ENCODE peak calls at places on chromosome 4, in five cellular contexts. M, Q, B, Y and F are unnamed samples.

GRCh38 chr4:79334783-79335182 is 8.9 kb upstream of the NAA11 start:
- DNase-seq in M (no peak), Q (no peak), B (no peak), Y (no peak), F (no peak)

GRCh38 chr4:74037076-74037475 is 1.4 kb downstream of the CXCL3 start:
- DNase-seq in M (no peak), Q (peak; percentile 52), B (no peak), Y (no peak), F (no peak)

GRCh38 chr4:159829184-159829583 is 726.3 kb downstream of the RAPGEF2 start:
- DNase-seq in M (no peak), Q (no peak), B (no peak), Y (no peak), F (no peak)

GRCh38 chr4:152352645-152353116 is 183.2 kb downstream of the FBXW7 start:
- DNase-seq in M (no peak), Q (peak; percentile 57), B (peak; percentile 63), Y (peak; percentile 48), F (no peak)

GRCh38 chr4:169121920-169122319 is 111.9 kb upstream of the CBR4 start:
- DNase-seq in M (no peak), Q (no peak), B (no peak), Y (no peak), F (no peak)

GRCh38 chr4:80305466-80305865 is 30.1 kb upstream of the CFAP299 start:
- DNase-seq in M (no peak), Q (no peak), B (no peak), Y (no peak), F (no peak)

GRCh38 chr4:125389713-125390112 is 75.0 kb downstream of the FAT4 start:
- DNase-seq in M (no peak), Q (no peak), B (no peak), Y (no peak), F (no peak)

GRCh38 chr4:85368932-85369331 is 106.0 kb upstream of the ARHGAP24 start:
- DNase-seq in M (no peak), Q (no peak), B (no peak), Y (no peak), F (no peak)

GRCh38 chr4:81136161-81136910 is 78.7 kb downstream of the PRKG2 start:
- DNase-seq in M (no peak), Q (no peak), B (no peak), Y (no peak), F (no peak)

GRCh38 chr4:127143460-127144190 is 489.1 kb upstream of the INTU start:
- DNase-seq in M (no peak), Q (no peak), B (no peak), Y (no peak), F (no peak)

GRCh38 chr4:76850010-76850441 is 47.9 kb downstream of the SOWAHB start:
- DNase-seq in M (no peak), Q (no peak), B (no peak), Y (peak; percentile 27), F (peak; percentile 74)

GRCh38 chr4:13396161-13396560 is 88.0 kb downstream of the RAB28 start:
- DNase-seq in M (no peak), Q (no peak), B (no peak), Y (no peak), F (no peak)

GRCh38 chr4:14399919-14400706 is 602.2 kb upstream of the CPEB2 start:
- DNase-seq in M (no peak), Q (no peak), B (no peak), Y (no peak), F (no peak)

GRCh38 chr4:147831452-147832192 is 99.7 kb downstream of the ARHGAP10 start:
- DNase-seq in M (no peak), Q (no peak), B (no peak), Y (peak; percentile 43), F (no peak)

GRCh38 chr4:8238061-8238511 is 31.5 kb upstream of the HTRA3 start:
- DNase-seq in M (no peak), Q (peak; percentile 66), B (no peak), Y (no peak), F (peak; percentile 88)

GRCh38 chr4:40831462-40831861 is 81.7 kb downstream of the NSUN7 start:
- DNase-seq in M (no peak), Q (no peak), B (peak; percentile 11), Y (no peak), F (no peak)

GRCh38 chr4:163523791-163524365 is 29.4 kb downstream of the TMA16 start:
- DNase-seq in M (no peak), Q (no peak), B (no peak), Y (no peak), F (no peak)

GRCh38 chr4:186169333-186169941 is 21.9 kb upstream of the CYP4V2 start:
- DNase-seq in M (no peak), Q (no peak), B (no peak), Y (no peak), F (no peak)

GRCh38 chr4:1234811-1235292 is 14.1 kb downstream of the CTBP1 start:
- DNase-seq in M (no peak), Q (no peak), B (no peak), Y (no peak), F (no peak)

GRCh38 chr4:184961693-184962092 is 56.6 kb upstream of the HELT start:
- DNase-seq in M (no peak), Q (no peak), B (no peak), Y (no peak), F (no peak)

GRCh38 chr4:5693871-5694270 is 14.5 kb downstream of the EVC2 start:
- DNase-seq in M (no peak), Q (no peak), B (no peak), Y (no peak), F (no peak)

GRCh38 chr4:78661086-78661690 is 109.6 kb downstream of the ANXA3 start:
- DNase-seq in M (no peak), Q (no peak), B (no peak), Y (no peak), F (no peak)

GRCh38 chr4:123093247-123093646 is 170.8 kb upstream of the NUDT6 start:
- DNase-seq in M (no peak), Q (no peak), B (no peak), Y (no peak), F (no peak)

GRCh38 chr4:126992910-126993309 is 639.8 kb upstream of the INTU start:
- DNase-seq in M (no peak), Q (no peak), B (no peak), Y (no peak), F (no peak)

GRCh38 chr4:13543648-13544555 is at the start of gene NKX3-2:
- DNase-seq in M (no peak), Q (peak; percentile 84), B (no peak), Y (no peak), F (no peak)

GRCh38 chr4:140865253-140865652 is 109.1 kb upstream of the TBC1D9 start:
- DNase-seq in M (no peak), Q (no peak), B (no peak), Y (no peak), F (no peak)

GRCh38 chr4:39042365-39042764 is 10.2 kb upstream of the TMEM156 start:
- DNase-seq in M (no peak), Q (no peak), B (no peak), Y (no peak), F (no peak)
- H3K27ac ChIP-seq in M (peak overlapping the region; percentile 92), Q (no peak overlapping the region), B (no peak overlapping the region), Y (no peak overlapping the region), F (no peak overlapping the region)

DNA sequence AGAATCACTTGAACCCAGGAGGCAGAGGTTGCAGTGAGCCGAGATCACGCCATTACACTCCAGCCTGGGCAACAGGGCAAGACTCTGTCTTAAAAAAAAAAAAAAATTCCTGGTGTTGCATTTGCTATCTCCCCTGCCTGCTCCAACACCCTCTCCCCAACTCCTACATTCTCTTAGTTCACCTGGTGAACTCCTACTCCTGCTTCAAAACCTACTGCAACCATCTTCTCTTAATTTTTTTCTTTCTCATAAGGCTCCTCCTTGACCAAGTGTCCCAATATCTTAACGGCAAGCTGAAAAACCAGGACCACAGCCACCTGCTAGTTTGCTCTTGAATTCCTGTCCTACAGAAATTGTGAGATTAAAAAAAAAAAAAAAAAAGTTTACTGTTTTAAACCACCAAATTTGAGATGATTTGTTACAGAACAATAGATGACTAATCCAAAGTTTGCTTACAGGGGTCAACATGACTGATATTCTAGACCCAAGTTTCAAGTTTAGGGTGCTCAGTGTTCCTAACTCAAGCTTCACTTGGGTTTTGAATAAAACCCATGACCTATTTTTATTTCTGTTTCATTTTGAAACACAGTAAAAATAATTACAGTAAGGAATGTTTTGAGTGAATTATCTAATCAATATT is 13.1 kb upstream of the ANXA5 start:
- DNase-seq in M (no peak), Q (no peak), B (no peak), Y (no peak), F (no peak)
- H3K27ac ChIP-seq in M (no peak overlapping the region), Q (no peak overlapping the region), B (peak overlapping the region; percentile 9), Y (no peak overlapping the region), F (no peak overlapping the region)

GRCh38 chr4:37451646-37452045 is 207.1 kb downstream of the NWD2 start:
- DNase-seq in M (no peak), Q (no peak), B (no peak), Y (no peak), F (no peak)

GRCh38 chr4:37453361-37454262 is 209.1 kb downstream of the NWD2 start:
- DNase-seq in M (no peak), Q (peak; percentile 90), B (peak; percentile 75), Y (peak; percentile 41), F (no peak)

GRCh38 chr4:37453004-37453360 is 208.4 kb downstream of the NWD2 start:
- DNase-seq in M (no peak), Q (peak; percentile 86), B (peak; percentile 82), Y (peak; percentile 53), F (no peak)

GRCh38 chr4:37454263-37454800 is 209.8 kb downstream of the NWD2 start:
- DNase-seq in M (no peak), Q (peak; percentile 50), B (no peak), Y (no peak), F (no peak)

DNA sequence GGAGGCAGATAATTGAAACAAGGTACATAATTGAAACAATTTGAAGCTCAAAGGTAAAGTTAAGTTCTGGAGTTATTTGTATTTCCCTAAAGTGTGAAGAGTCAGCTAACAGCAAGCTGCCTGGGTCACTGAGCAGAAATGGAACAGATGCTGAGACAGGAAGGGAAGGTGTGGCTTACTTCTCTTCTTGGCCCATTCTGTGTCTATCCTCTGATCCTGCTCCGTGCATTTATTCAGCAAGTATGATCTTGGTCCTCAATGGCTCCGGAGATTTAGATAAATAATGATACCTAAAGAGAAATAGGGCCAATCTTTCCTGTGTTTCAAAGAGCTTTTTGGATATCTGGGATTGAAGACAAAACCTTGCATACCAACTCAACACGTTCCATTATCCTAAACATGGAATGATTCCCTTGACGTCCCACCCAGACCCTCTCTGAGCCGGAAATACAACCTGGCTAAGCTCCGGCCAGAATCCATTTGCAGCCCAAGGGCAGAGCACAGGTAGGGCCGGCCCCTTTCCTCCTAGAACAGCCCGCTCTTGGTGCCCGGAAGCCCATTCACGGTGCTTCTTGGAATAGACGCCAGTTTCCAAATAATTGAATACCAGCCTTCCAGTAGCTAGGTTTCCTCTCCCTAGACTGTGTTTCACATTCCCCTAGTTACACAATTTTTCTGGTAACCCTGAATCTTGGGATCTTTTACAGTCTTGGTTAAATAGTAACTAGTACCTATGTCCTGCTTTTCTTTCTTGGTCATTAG is 210.9 kb downstream of the NWD2 start:
- DNase-seq in M (no peak), Q (no peak), B (no peak), Y (no peak), F (no peak)
- H3K27ac ChIP-seq in M (no peak overlapping the region), Q (no peak overlapping the region), B (no peak overlapping the region), Y (no peak overlapping the region), F (peak overlapping the region; percentile 28)

DNA sequence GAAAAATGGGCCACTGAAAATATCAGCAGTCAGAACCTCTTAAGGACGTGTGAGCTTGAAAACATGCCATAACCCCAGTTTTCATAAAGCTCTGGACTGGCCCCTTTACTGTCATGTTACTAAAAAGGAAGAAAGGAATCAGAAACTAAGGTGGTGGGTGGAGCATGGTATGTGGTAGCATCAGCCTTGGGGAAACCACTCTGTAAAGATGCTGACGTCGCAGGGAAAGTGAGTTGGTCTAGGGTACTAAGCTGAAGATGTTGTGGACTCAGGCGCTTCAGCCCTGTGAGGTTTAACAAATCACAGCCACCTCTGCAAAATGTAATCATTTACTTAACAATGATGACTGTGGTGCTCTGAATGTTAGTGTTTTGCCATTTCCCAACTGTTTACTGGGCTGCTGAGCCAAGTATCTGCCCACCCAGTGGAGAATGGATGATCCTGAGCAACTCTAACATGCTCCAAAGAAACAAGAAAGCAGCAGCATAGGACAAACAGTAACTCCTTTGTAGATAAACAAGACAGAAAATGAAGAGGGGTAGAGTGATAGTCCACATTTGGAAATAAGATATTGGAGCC is 33.4 kb downstream of the C4orf54 start:
- DNase-seq in M (no peak), Q (peak; percentile 54), B (no peak), Y (no peak), F (no peak)
- H3K27ac ChIP-seq in M (peak overlapping the region; percentile 20), Q (no peak overlapping the region), B (peak overlapping the region; percentile 39), Y (no peak overlapping the region), F (no peak overlapping the region)